ENCODE peak calls at places on chromosomes 1 and 21, in four cellular contexts. V is SK-N-SH, Q is K562, D is H1. S is an unnamed sample.

GRCh38 chr1:88595355-88595754 is 88.7 kb upstream of the PKN2 start:
- DNase-seq in V (no peak), Q (peak), D (no peak), S (no peak)

GRCh38 chr1:6834366-6834765 is 49.1 kb downstream of the CAMTA1 start:
- DNase-seq in V (no peak), Q (no peak), D (no peak), S (no peak)

GRCh38 chr1:245700631-245701030 is 545.8 kb downstream of the KIF26B start:
- DNase-seq in V (no peak), Q (no peak), D (no peak), S (no peak)

GRCh38 chr1:15337656-15338402 is 71.9 kb upstream of the EFHD2 start:
- DNase-seq in V (no peak), Q (peak), D (no peak), S (no peak)

GRCh38 chr1:58580186-58580585 is 3.1 kb upstream of the TACSTD2 start:
- DNase-seq in V (no peak), Q (no peak), D (no peak), S (no peak)

GRCh38 chr1:22545126-22545525 is 18.2 kb upstream of the EPHA8 start:
- DNase-seq in V (no peak), Q (no peak), D (no peak), S (no peak)

GRCh38 chr1:41936107-41936506 is 17.4 kb upstream of the HIVEP3 start:
- DNase-seq in V (no peak), Q (no peak), D (no peak), S (no peak)

GRCh38 chr1:29523531-29523930 is 287.2 kb downstream of the PTPRU start:
- DNase-seq in V (no peak), Q (no peak), D (peak), S (peak)

GRCh38 chr1:49765034-49765433 is 258.7 kb downstream of the AGBL4 start:
- DNase-seq in V (peak), Q (no peak), D (peak), S (peak)

GRCh38 chr1:9425859-9426258 is 113.4 kb upstream of the SLC25A33 start:
- DNase-seq in V (no peak), Q (no peak), D (no peak), S (no peak)

GRCh38 chr1:100494393-100495084 is 43.4 kb upstream of the GPR88 start:
- DNase-seq in V (no peak), Q (no peak), D (no peak), S (no peak)

GRCh38 chr1:15702722-15703550 is 18.8 kb downstream of the PLEKHM2 start:
- DNase-seq in V (no peak), Q (peak), D (peak), S (peak)

GRCh38 chr1:111190931-111191451 is 9.5 kb downstream of the DENND2D start:
- DNase-seq in V (no peak), Q (no peak), D (no peak), S (no peak)

GRCh38 chr1:7409278-7409677 is 361.8 kb upstream of the VAMP3 start:
- DNase-seq in V (no peak), Q (no peak), D (peak), S (no peak)

GRCh38 chr1:107652976-107653375 is 312.0 kb downstream of the VAV3 start:
- DNase-seq in V (no peak), Q (no peak), D (no peak), S (no peak)

GRCh38 chr1:174956976-174957375 is 42.8 kb upstream of the CACYBP start:
- DNase-seq in V (no peak), Q (no peak), D (no peak), S (no peak)

GRCh38 chr1:15408890-15409399 is 743 bp upstream of the EFHD2 start:
- DNase-seq in V (no peak), Q (no peak), D (peak), S (no peak)

GRCh38 chr1:32907435-32907834 is 6.2 kb upstream of the TMEM54 start:
- DNase-seq in V (peak), Q (no peak), D (no peak), S (no peak)

GRCh38 chr1:23995431-23995837 is 15.3 kb upstream of the SRSF10 start:
- DNase-seq in V (no peak), Q (no peak), D (no peak), S (no peak)

GRCh38 chr1:15326691-15327530 is 79.9 kb downstream of the FHAD1 start:
- DNase-seq in V (peak), Q (peak), D (no peak), S (no peak)

GRCh38 chr1:22420456-22421053 is 31.1 kb upstream of the ZBTB40 start:
- DNase-seq in V (peak), Q (peak), D (peak), S (peak)

GRCh38 chr1:23624440-23624839 is 65.1 kb upstream of the ID3 start:
- DNase-seq in V (no peak), Q (no peak), D (no peak), S (no peak)

GRCh38 chr21:45029968-45030636 is 44.3 kb upstream of the ADARB1 start:
- DNase-seq in V (peak), Q (no peak), D (peak), S (peak)

GRCh38 chr1:211577826-211578639 is 928 bp downstream of the SLC30A1 start:
- DNase-seq in V (peak), Q (peak), D (peak), S (peak)
- TF ChIP-seq TEAD4 in V (no peak), Q (no peak), D (peak), S (no peak)

DNA sequence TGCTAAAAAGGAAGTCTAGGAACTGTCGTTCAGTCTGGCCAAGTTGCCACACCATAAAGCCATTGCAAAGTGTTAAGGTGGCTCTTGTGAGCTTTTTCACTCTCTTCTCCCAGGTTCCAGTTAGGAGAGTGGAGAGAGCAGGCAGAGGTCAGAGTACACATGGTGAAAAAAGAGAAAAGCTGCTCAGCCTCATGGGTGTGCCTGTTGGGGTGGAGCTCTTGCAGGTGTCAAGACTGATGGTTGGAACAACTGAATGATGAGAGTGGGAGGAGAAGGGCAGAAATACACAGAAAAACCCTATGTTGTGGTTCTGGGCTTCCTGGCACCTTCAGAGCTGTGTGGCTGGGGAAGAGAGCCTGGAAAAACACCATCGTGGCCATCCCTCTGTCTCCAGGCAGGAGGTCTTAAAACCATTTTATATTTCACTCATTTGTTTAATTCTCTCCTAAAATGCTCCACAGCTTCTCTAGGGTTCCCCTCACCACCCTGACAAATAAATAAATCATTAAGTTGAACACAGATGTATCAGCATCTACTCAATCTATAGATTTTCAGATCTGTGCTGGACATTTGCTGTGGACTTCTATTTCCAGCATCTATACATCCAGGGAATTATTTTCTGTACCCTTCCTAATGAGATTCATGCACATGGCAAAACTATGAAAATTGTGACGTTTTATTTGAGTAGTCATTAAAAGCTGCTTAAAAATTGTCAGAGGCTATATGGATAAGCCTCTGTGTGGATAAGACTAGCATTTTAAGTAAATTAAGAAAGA is 17.5 kb downstream of the UBASH3A start:
- DNase-seq in V (no peak), Q (no peak), D (no peak), S (no peak)
- TF ChIP-seq TEAD4 in V (no peak), Q (no peak), D (no peak), S (no peak)

GRCh38 chr1:226350504-226350865 is 41.5 kb upstream of the LIN9 start:
- DNase-seq in V (no peak), Q (no peak), D (no peak), S (no peak)

GRCh38 chr1:226342656-226343055 is 33.7 kb upstream of the LIN9 start:
- DNase-seq in V (no peak), Q (no peak), D (no peak), S (no peak)

GRCh38 chr1:226349801-226350503 is 41.0 kb upstream of the LIN9 start:
- DNase-seq in V (peak), Q (peak), D (no peak), S (no peak)

GRCh38 chr1:226349081-226349480 is 40.1 kb upstream of the LIN9 start:
- DNase-seq in V (no peak), Q (no peak), D (no peak), S (no peak)

GRCh38 chr1:226344441-226345120 is 35.6 kb upstream of the LIN9 start:
- DNase-seq in V (no peak), Q (no peak), D (no peak), S (no peak)
- TF ChIP-seq TEAD4 in V (no peak), Q (no peak), D (no peak), S (no peak)

GRCh38 chr1:54247858-54248257 is 47.9 kb downstream of the MRPL37 start:
- DNase-seq in V (no peak), Q (no peak), D (no peak), S (no peak)

GRCh38 chr1:54250670-54251069 is 50.7 kb downstream of the MRPL37 start:
- DNase-seq in V (no peak), Q (no peak), D (no peak), S (no peak)

GRCh38 chr1:54248966-54249365 is 49.0 kb downstream of the MRPL37 start:
- DNase-seq in V (no peak), Q (no peak), D (no peak), S (no peak)

GRCh38 chr1:54252371-54252770 is 52.4 kb downstream of the MRPL37 start:
- DNase-seq in V (no peak), Q (no peak), D (no peak), S (no peak)

GRCh38 chr1:54249798-54250497 is 50.0 kb downstream of the MRPL37 start:
- DNase-seq in V (no peak), Q (no peak), D (no peak), S (no peak)
- TF ChIP-seq TEAD4 in V (no peak), Q (no peak), D (no peak), S (no peak)

S was measured in WTC11.